ENCODE peak calls at places on chromosomes 4 and X, in nine cellular contexts. E is non-pigmented ciliary epithelial cell, Y is uterus, O is posterior vena cava, P is WERI-Rb-1, T is LHCN-M2, A is DMS153, K is mammary epithelial cell, U is brain microvascular endothelial cell. Q is an unnamed sample.
A peak's percentile ranks its signal among the peaks of the same experiment; 100 is the strongest.

GRCh38 chrX:44876076-44876475 is 3.1 kb downstream of the KDM6A start:
- DNase-seq in E (no peak), Y (no peak), O (no peak), P (no peak), T (no peak), A (no peak), K (peak; percentile 53), U (no peak), Q (peak; percentile 26)

GRCh38 chr4:22677780-22678179 is 15.0 kb upstream of the GBA3 start:
- DNase-seq in E (no peak), Y (no peak), O (no peak), P (no peak), T (no peak), A (no peak), K (no peak), U (no peak), Q (no peak)

GRCh38 chr4:86961605-86962295 is 26.9 kb downstream of the AFF1 start:
- DNase-seq in E (no peak), Y (no peak), O (no peak), P (peak; percentile 68), T (peak; percentile 22), A (peak; percentile 81), K (no peak), U (no peak), Q (no peak)

GRCh38 chr4:77036206-77036605 is 39.6 kb downstream of the CCNI start:
- DNase-seq in E (peak; percentile 89), Y (no peak), O (no peak), P (no peak), T (peak; percentile 90), A (no peak), K (peak; percentile 79), U (peak; percentile 92), Q (peak; percentile 42)

GRCh38 chrX:31227250-31227649 is 155.4 kb upstream of the FTHL17 start:
- DNase-seq in E (peak; percentile 65), Y (no peak), O (no peak), P (no peak), T (no peak), A (no peak), K (no peak), U (peak; percentile 18), Q (no peak)

GRCh38 chrX:152635941-152636340 is 1.8 kb upstream of the GABRQ start:
- DNase-seq in E (no peak), Y (no peak), O (no peak), P (peak; percentile 75), T (peak; percentile 21), A (peak; percentile 51), K (peak; percentile 23), U (peak; percentile 49), Q (peak; percentile 66)

GRCh38 chr4:86223472-86223871 is 136.4 kb downstream of the MAPK10 start:
- DNase-seq in E (peak; percentile 24), Y (no peak), O (no peak), P (peak; percentile 24), T (peak; percentile 61), A (no peak), K (peak; percentile 19), U (peak; percentile 54), Q (peak; percentile 63)

GRCh38 chrX:56726609-56727008 is 2.4 kb upstream of the NBDY start:
- DNase-seq in E (no peak), Y (no peak), O (no peak), P (no peak), T (peak; percentile 39), A (no peak), K (peak; percentile 32), U (peak; percentile 27), Q (peak; percentile 60)

GRCh38 chr4:123121241-123121907 is 199.0 kb upstream of the NUDT6 start:
- DNase-seq in E (no peak), Y (no peak), O (no peak), P (no peak), T (peak; percentile 30), A (no peak), K (peak; percentile 50), U (peak; percentile 64), Q (peak; percentile 45)

GRCh38 chrX:151458824-151459223 is 61.8 kb downstream of the VMA21 start:
- DNase-seq in E (peak; percentile 42), Y (no peak), O (no peak), P (no peak), T (peak; percentile 12), A (no peak), K (no peak), U (peak; percentile 78), Q (peak; percentile 0)

GRCh38 chr4:78325244-78326187 is 226.1 kb upstream of the ANXA3 start:
- DNase-seq in E (no peak), Y (no peak), O (no peak), P (no peak), T (no peak), A (no peak), K (peak; percentile 11), U (no peak), Q (no peak)

Q was measured in MCF 10A.